ENCODE peak calls at places on chromosomes 16 and 17, in six cellular contexts. O is foreskin keratinocyte; C is GM03348; S is heart left ventricle; P is neural crest cell; T is stimulated activated CD8-positive, alpha-beta memory T cell treated with anti-CD3 and anti-CD28 coated beads, Interleukin-12 subunit alpha, Interleukin-12 subunit beta, amount 100 ng/mL, for 4 hours. W is an unnamed sample.

GRCh38 chr17:6786618-6787017 is 10.6 kb downstream of the FBXO39 start:
- DNase-seq in T (no peak), P (no peak), C (peak), O (peak), S (no peak), W (no peak)

GRCh38 chr17:14434506-14434905 is 133.6 kb downstream of the HS3ST3B1 start:
- DNase-seq in S (no peak), P (no peak), O (peak), C (no peak), T (no peak), W (no peak)

GRCh38 chr16:73878616-73879015 is 418.0 kb upstream of the PSMD7 start:
- DNase-seq in T (no peak), P (no peak), O (peak), C (peak), S (no peak), W (no peak)

GRCh38 chr17:50269477-50270429 is 4.5 kb upstream of the TMEM92 start:
- DNase-seq in T (no peak), C (peak), S (peak), P (peak), O (no peak), W (peak)

GRCh38 chr17:70127221-70127873 is 42.0 kb upstream of the KCNJ2 start:
- DNase-seq in O (no peak), P (no peak), T (no peak), C (no peak), S (no peak), W (no peak)

GRCh38 chr17:73640691-73641090 is 3.6 kb downstream of the SDK2 start:
- DNase-seq in T (no peak), P (no peak), O (no peak), C (no peak), S (no peak), W (no peak)

GRCh38 chr17:71446635-71447034 is 674.2 kb upstream of the SOX9 start:
- DNase-seq in O (no peak), C (no peak), P (no peak), T (no peak), S (no peak), W (no peak)

GRCh38 chr17:31579265-31579664 is 187.8 kb downstream of the RAB11FIP4 start:
- DNase-seq in T (no peak), O (no peak), C (no peak), P (no peak), S (no peak), W (no peak)

GRCh38 chr16:66888647-66889615 is 8.6 kb downstream of the PDP2 start:
- DNase-seq in P (no peak), T (no peak), O (no peak), S (no peak), C (no peak), W (no peak)

GRCh38 chr17:41530062-41531048 is 2.2 kb upstream of the KRT19 start:
- DNase-seq in S (no peak), P (no peak), C (peak), O (no peak), T (no peak), W (no peak)

GRCh38 chr17:38600416-38600815 is 5.3 kb downstream of the SRCIN1 start:
- DNase-seq in P (no peak), O (no peak), C (no peak), T (no peak), S (no peak), W (no peak)

GRCh38 chr16:84841787-84842300 is 22.1 kb downstream of the CRISPLD2 start:
- DNase-seq in S (no peak), O (no peak), C (no peak), P (no peak), T (no peak), W (no peak)

GRCh38 chr16:31423241-31423640 is 4.9 kb downstream of the COX6A2 start:
- DNase-seq in T (no peak), C (no peak), O (no peak), S (no peak), P (no peak), W (no peak)

W was measured in CD4-positive, CD25-positive, alpha-beta regulatory T cell.